ENCODE peak calls at places on chromosome 13, in seven cellular contexts. D is epithelial cell of prostate; N is thoracic aorta; P is tibial nerve; M is breast epithelium; L is CD8-positive, alpha-beta memory T cell; I is ovary. R is an unnamed sample.

GRCh38 chr13:28301839-28302238 is 163.5 kb downstream of the PAN3 start:
- DNase-seq in D (no peak), N (no peak), P (no peak), M (no peak), L (no peak), I (no peak), R (no peak)

GRCh38 chr13:97540696-97541095 is 106.7 kb downstream of the RAP2A start:
- DNase-seq in D (no peak), N (no peak), P (no peak), M (no peak), L (no peak), I (no peak), R (no peak)

GRCh38 chr13:47484564-47484963 is 516.5 kb downstream of the SUCLA2 start:
- DNase-seq in D (peak), N (no peak), P (no peak), M (no peak), L (no peak), I (no peak), R (no peak)

GRCh38 chr13:76009491-76009890 is 373.4 kb downstream of the LMO7 start:
- DNase-seq in D (no peak), N (no peak), P (no peak), M (no peak), L (no peak), I (no peak), R (no peak)

GRCh38 chr13:102317593-102317992 is 84.3 kb downstream of the FGF14 start:
- DNase-seq in D (no peak), N (peak), P (peak), M (no peak), L (no peak), I (peak), R (peak)

GRCh38 chr13:46515793-46516192 is 37.2 kb upstream of the LRCH1 start:
- DNase-seq in D (no peak), N (no peak), P (no peak), M (no peak), L (no peak), I (no peak), R (no peak)

GRCh38 chr13:110869805-110870706 is 44.8 kb downstream of the ANKRD10 start:
- DNase-seq in D (peak), N (peak), P (peak), M (peak), L (no peak), I (peak), R (peak)

GRCh38 chr13:75442736-75443234 is 39.2 kb downstream of the TBC1D4 start:
- DNase-seq in D (no peak), N (no peak), P (no peak), M (no peak), L (no peak), I (no peak), R (no peak)

GRCh38 chr13:111373486-111373885 is 53.0 kb downstream of the TEX29 start:
- DNase-seq in D (no peak), N (no peak), P (no peak), M (no peak), L (no peak), I (no peak), R (no peak)

GRCh38 chr13:26050568-26051230 is 1.1 kb downstream of the SHISA2 start:
- DNase-seq in D (no peak), N (no peak), P (no peak), M (no peak), L (no peak), I (no peak), R (no peak)

GRCh38 chr13:83378901-83379300 is 503.4 kb downstream of the SLITRK1 start:
- DNase-seq in D (no peak), N (no peak), P (no peak), M (no peak), L (no peak), I (no peak), R (no peak)

GRCh38 chr13:49679244-49679643 is 12.0 kb downstream of the EBPL start:
- DNase-seq in D (no peak), N (no peak), P (no peak), M (no peak), L (no peak), I (no peak), R (no peak)

GRCh38 chr13:42333613-42334328 is 61.8 kb downstream of the AKAP11 start:
- DNase-seq in D (no peak), N (no peak), P (no peak), M (no peak), L (no peak), I (no peak), R (no peak)

GRCh38 chr13:104597554-104598240 is 1531.5 kb upstream of the SLC10A2 start:
- DNase-seq in D (no peak), N (no peak), P (no peak), M (no peak), L (no peak), I (no peak), R (no peak)

GRCh38 chr13:92768592-92768991 is 458.0 kb upstream of the GPC6 start:
- DNase-seq in D (no peak), N (no peak), P (no peak), M (no peak), L (no peak), I (no peak), R (no peak)

GRCh38 chr13:37270206-37271001 is 164.9 kb upstream of the CSNK1A1L start:
- DNase-seq in D (no peak), N (no peak), P (no peak), M (no peak), L (no peak), I (no peak), R (no peak)

GRCh38 chr13:99221567-99222239 is 21.0 kb downstream of the UBAC2 start:
- DNase-seq in D (no peak), N (no peak), P (no peak), M (no peak), L (no peak), I (no peak), R (no peak)

GRCh38 chr13:34338102-34338501 is 520.2 kb downstream of the RFC3 start:
- DNase-seq in D (no peak), N (no peak), P (no peak), M (no peak), L (no peak), I (no peak), R (no peak)

GRCh38 chr13:24356270-24356669 is 46.9 kb downstream of the C1QTNF9 start:
- DNase-seq in D (no peak), N (no peak), P (no peak), M (no peak), L (no peak), I (no peak), R (no peak)

GRCh38 chr13:41568990-41569387 is 111.6 kb downstream of the RGCC start:
- DNase-seq in D (no peak), N (no peak), P (no peak), M (no peak), L (no peak), I (no peak), R (no peak)

GRCh38 chr13:41159174-41159573 is 26.6 kb upstream of the KBTBD6 start:
- DNase-seq in D (no peak), N (no peak), P (no peak), M (no peak), L (no peak), I (no peak), R (no peak)

GRCh38 chr13:44368062-44368591 is 5.5 kb upstream of the SERP2 start:
- DNase-seq in D (no peak), N (no peak), P (no peak), M (no peak), L (no peak), I (no peak), R (no peak)

GRCh38 chr13:43879323-43880181 is at the start of the genes CCDC122 and LACC1:
- DNase-seq in D (peak), N (peak), P (peak), M (peak), L (peak), I (peak), R (peak)

GRCh38 chr13:72180253-72180952 is 313.4 kb upstream of the DACH1 start:
- DNase-seq in D (peak), N (no peak), P (no peak), M (no peak), L (no peak), I (no peak), R (no peak)

GRCh38 chr13:98657506-98658085 is 80.7 kb upstream of the STK24 start:
- DNase-seq in D (no peak), N (no peak), P (no peak), M (no peak), L (no peak), I (no peak), R (no peak)

GRCh38 chr13:41763772-41764171 is 197.1 kb downstream of the VWA8 start:
- DNase-seq in D (no peak), N (no peak), P (no peak), M (no peak), L (no peak), I (no peak), R (no peak)

GRCh38 chr13:80050252-80050651 is 290.7 kb downstream of the SPRY2 start:
- DNase-seq in D (no peak), N (no peak), P (no peak), M (no peak), L (no peak), I (no peak), R (no peak)
- H3K27ac ChIP-seq in D (no peak), N (no peak), P (no peak), M (no peak), L (no peak), I (no peak), R (no peak)

DNA sequence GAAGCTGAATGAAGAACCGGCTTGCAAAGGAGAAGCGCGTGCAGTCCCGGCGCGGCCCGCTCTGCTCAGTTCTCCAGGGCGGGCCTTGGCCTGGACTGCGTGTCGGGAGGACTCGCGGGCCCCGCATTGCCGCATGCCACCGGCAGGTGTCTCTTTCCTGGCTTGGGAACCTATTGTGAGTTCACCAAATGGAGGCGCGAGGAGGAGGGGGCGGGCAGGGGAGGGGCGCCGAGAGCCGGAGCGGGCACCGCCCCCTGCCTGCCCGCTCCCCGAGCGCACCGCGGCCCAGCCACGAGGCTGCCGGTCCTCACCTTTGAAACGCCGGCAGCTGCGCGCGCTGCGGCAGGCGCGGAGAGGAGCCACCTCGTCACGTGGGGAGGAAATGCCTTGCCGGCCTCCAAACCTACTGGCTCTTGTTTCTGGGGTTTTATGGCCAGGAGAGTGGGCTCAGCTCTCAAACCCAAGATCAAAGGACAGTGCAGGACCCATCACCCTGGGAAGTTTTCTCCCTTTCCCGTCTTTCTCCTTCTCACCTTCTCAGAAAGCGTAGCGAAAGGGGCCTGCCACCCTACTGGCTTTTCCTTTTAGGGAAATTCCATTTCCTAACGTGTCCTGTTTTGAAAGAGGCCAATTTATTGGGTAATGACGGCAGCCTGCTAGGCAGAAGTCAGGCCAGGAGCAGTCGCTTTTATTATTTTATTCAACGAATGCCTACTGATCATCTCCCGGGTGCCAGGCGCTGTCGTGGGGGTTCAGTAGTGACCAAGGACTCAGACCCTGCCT is 13.8 kb upstream of the UBE2L5 start:
- DNase-seq in D (no peak), N (peak), P (peak), M (peak), L (peak), I (peak), R (peak)
- H3K27ac ChIP-seq in D (peak), N (peak), P (peak), M (peak), L (no peak), I (peak), R (peak)

DNA sequence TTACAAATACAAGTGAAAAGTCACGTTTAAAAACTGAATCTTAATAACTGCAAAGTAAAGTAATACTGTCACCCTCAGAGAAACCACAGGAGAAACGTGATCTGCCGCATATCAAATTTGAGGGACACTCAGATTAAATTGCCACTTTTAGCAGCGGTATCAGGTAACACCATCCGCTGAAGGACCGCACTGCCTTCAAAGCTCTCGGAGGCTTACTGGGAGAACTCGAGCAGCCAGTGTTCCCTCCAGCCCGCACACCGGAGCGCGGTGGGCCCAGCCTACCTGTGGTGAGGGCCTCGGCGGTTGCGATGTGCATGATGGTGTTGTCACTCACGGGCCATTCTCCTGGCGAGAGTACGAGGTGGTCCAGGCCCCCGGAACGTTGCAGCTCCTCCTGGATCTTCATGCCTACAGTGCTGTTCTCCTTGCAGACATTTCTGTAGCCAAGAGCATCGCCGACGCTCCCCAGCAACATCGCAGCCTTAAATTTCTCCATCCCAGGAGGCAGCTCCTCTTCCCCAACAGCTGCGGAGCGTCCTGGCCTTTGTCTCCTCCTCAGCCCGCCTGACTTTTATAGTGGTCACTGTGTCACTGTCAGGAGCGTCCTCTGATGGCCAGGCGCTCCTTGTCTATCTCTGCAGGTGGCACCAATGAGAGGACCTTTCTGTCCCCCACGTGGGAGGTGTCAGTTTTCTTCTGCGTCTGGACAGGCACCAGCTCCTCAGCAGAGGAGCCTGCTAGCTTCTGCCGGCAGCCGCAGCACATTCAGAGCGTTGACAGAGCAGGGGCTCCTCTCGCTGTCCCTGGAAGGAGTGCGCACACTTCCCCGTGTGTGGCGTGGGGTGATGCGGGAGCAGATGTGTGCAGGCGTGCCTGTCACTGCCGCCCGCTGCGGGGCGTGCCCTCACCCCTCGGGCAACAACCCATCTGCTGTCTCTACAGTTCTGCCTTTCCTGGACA is at the start of gene ADPRHL1:
- DNase-seq in D (no peak), N (no peak), P (no peak), M (peak), L (no peak), I (no peak), R (peak)
- H3K27ac ChIP-seq in D (no peak), N (no peak), P (no peak), M (no peak), L (no peak), I (no peak), R (peak)

DNA sequence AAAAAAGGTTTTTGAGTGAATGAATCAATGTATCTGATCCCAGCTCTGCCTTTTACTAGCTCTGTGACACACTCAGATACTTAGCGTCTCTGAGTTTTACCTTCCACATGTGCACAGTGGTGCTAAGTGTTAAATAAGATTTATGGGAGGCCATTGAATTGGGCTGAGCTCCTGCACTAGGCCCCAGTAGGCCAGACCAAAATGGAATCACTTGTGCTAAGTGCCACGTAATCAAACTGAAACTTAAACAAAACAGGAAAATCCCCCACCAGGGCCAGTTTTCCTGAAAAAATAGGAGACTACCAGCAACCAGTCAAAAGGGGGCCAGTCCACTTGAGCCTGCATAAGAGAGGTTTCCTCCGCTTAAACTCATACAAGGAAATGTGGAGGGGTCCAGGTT is 40.9 kb downstream of the GJA3 start:
- DNase-seq in D (no peak), N (no peak), P (no peak), M (no peak), L (no peak), I (no peak), R (no peak)
- H3K27ac ChIP-seq in D (no peak), N (peak), P (no peak), M (peak), L (peak), I (no peak), R (peak)

GRCh38 chr13:22210134-22210930 is 539.5 kb downstream of the FGF9 start:
- DNase-seq in D (no peak), N (no peak), P (no peak), M (no peak), L (no peak), I (no peak), R (no peak)
- H3K27ac ChIP-seq in D (no peak), N (no peak), P (no peak), M (no peak), L (no peak), I (no peak), R (peak)